ENCODE peak calls at places on chromosomes 4 and X, in six cellular contexts. M is AG10803, G is transverse colon, Z is esophagus squamous epithelium, A is heart right ventricle, C is endothelial cell. W is an unnamed sample.
A peak's percentile ranks its signal among the peaks of the same experiment; 100 is the strongest.

GRCh38 chr4:6252051-6252450 is 17.6 kb upstream of the WFS1 start:
- DNase-seq in Z (no peak), A (no peak), M (no peak), C (no peak), G (no peak), W (no peak)

GRCh38 chr4:164807611-164808010 is 53.7 kb downstream of the SMIM31 start:
- DNase-seq in A (no peak), M (no peak), G (no peak), Z (no peak), C (peak; percentile 11), W (no peak)

GRCh38 chrX:22795680-22796079 is 204.1 kb upstream of the DDX53 start:
- DNase-seq in Z (no peak), M (no peak), C (no peak), G (no peak), A (no peak), W (no peak)

GRCh38 chr4:168677063-168677462 is 180.2 kb downstream of the PALLD start:
- DNase-seq in A (no peak), C (no peak), G (no peak), Z (no peak), M (no peak), W (no peak)

GRCh38 chr4:152820073-152820472 is 40.3 kb downstream of the ARFIP1 start:
- DNase-seq in A (no peak), Z (no peak), C (no peak), G (no peak), M (no peak), W (no peak)

GRCh38 chr4:8229341-8229975 is 30.4 kb downstream of the SH3TC1 start:
- DNase-seq in Z (no peak), M (no peak), G (no peak), A (no peak), C (no peak), W (no peak)

GRCh38 chrX:107880054-107880610 is 54.5 kb downstream of the MID2 start:
- DNase-seq in Z (no peak), G (no peak), C (no peak), M (no peak), A (no peak), W (no peak)

GRCh38 chr4:3228881-3229280 is 20.1 kb upstream of the MSANTD1 start:
- DNase-seq in C (no peak), Z (no peak), M (no peak), A (no peak), G (no peak), W (no peak)

GRCh38 chr4:82543131-82543530 is 18.7 kb downstream of the TMEM150C start:
- DNase-seq in G (no peak), Z (no peak), A (no peak), M (no peak), C (no peak), W (no peak)

GRCh38 chr4:73208376-73208775 is 50.2 kb downstream of the ANKRD17 start:
- DNase-seq in C (no peak), A (no peak), M (peak; percentile 52), Z (no peak), G (no peak), W (no peak)

GRCh38 chrX:46588263-46588662 is 14.7 kb downstream of the CHST7 start:
- DNase-seq in Z (no peak), A (peak; percentile 67), G (peak; percentile 20), C (no peak), M (peak; percentile 76), W (no peak)

GRCh38 chr4:44583393-44583792 is 68.0 kb downstream of the YIPF7 start:
- DNase-seq in M (no peak), C (peak; percentile 9), A (no peak), Z (no peak), G (no peak), W (no peak)

GRCh38 chr4:118974758-118975157 is 86.1 kb downstream of the SYNPO2 start:
- DNase-seq in A (no peak), G (no peak), Z (no peak), M (no peak), C (no peak), W (no peak)

GRCh38 chrX:112840382-112841113 is at the start of gene AMOT:
- DNase-seq in Z (no peak), C (peak; percentile 73), M (peak; percentile 50), G (peak; percentile 82), A (peak; percentile 81), W (no peak)

GRCh38 chr4:72896515-72896914 is 173.0 kb downstream of the COX18 start:
- DNase-seq in Z (no peak), M (peak; percentile 91), G (no peak), A (no peak), C (no peak), W (no peak)

GRCh38 chr4:48813984-48814383 is 16.9 kb upstream of the OCIAD1 start:
- DNase-seq in A (no peak), M (no peak), G (no peak), Z (no peak), C (no peak), W (peak; percentile 27)

GRCh38 chr4:146709956-146710355 is 71.3 kb downstream of the POU4F2 start:
- DNase-seq in M (no peak), C (no peak), Z (no peak), G (no peak), A (no peak), W (no peak)

GRCh38 chrX:70445876-70446275 is 1.2 kb downstream of the DLG3 start:
- DNase-seq in Z (no peak), M (no peak), G (no peak), A (no peak), C (no peak), W (no peak)

GRCh38 chrX:131216828-131217227 is 72.3 kb downstream of the IGSF1 start:
- DNase-seq in M (no peak), Z (no peak), C (no peak), G (no peak), A (no peak), W (no peak)

GRCh38 chrX:134982748-134983147 is 8.0 kb upstream of the SMIM10 start:
- DNase-seq in A (no peak), C (no peak), M (no peak), Z (no peak), G (no peak), W (no peak)

GRCh38 chrX:34809096-34809495 is 133.5 kb upstream of the FAM47B start:
- DNase-seq in M (no peak), G (no peak), C (no peak), A (no peak), Z (no peak), W (no peak)

GRCh38 chr4:108396900-108397299 is 223.5 kb upstream of the RPL34 start:
- DNase-seq in G (no peak), C (no peak), A (no peak), M (no peak), Z (no peak), W (no peak)

GRCh38 chr4:53003959-53004358 is 141.8 kb downstream of the RASL11B start:
- DNase-seq in C (no peak), G (no peak), Z (no peak), M (no peak), A (no peak), W (no peak)

GRCh38 chr4:152424980-152425379 is 110.9 kb downstream of the FBXW7 start:
- DNase-seq in M (no peak), G (no peak), Z (no peak), C (no peak), A (no peak), W (no peak)

GRCh38 chr4:4323705-4324534 is 33.9 kb downstream of the ZBTB49 start:
- DNase-seq in M (no peak), Z (no peak), A (no peak), G (no peak), C (peak; percentile 38), W (no peak)

GRCh38 chr4:59553063-59553738 is 1646.9 kb upstream of the ADGRL3 start:
- DNase-seq in A (no peak), M (peak; percentile 11), C (no peak), Z (no peak), G (no peak), W (no peak)

GRCh38 chr4:78004270-78004669 is 52.9 kb upstream of the FRAS1 start:
- DNase-seq in Z (no peak), C (no peak), A (no peak), G (no peak), M (no peak), W (no peak)

GRCh38 chr4:78002260-78002659 is 54.9 kb upstream of the FRAS1 start:
- DNase-seq in A (no peak), M (peak; percentile 24), Z (no peak), C (no peak), G (no peak), W (no peak)
- TF ChIP-seq CTCF in A (no peak), M (no peak), Z (no peak), C (no peak), G (no peak), W (no peak)

GRCh38 chrX:21383546-21383945 is 9.3 kb downstream of the CNKSR2 start:
- DNase-seq in A (no peak), M (no peak), G (no peak), C (no peak), Z (no peak), W (no peak)

GRCh38 chrX:21384178-21384577 is 10.0 kb downstream of the CNKSR2 start:
- DNase-seq in M (no peak), Z (no peak), C (no peak), A (no peak), G (no peak), W (no peak)

DNA sequence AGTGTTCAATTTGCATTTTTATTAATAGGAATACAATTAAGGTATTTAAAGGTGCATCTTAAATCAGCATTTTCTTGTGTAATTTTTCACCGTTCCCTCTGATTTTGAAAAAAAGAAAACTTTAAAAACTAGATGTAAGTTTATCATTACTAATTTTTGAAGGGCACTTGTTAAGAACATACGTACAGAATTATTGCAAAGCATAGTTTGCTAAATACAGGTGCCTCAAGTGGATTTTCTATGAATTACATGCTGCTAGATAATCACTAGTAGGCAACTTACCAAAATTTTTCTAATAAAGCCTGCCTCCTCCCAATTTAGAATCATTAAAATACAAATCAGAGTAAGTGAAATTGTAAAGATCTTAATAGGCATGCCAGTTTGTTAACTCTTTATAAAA is 8.5 kb downstream of the CNKSR2 start:
- DNase-seq in Z (no peak), A (no peak), M (no peak), G (no peak), C (no peak), W (no peak)
- TF ChIP-seq CTCF in Z (no peak), A (peak; percentile 14), M (peak; percentile 40), G (no peak), C (peak; percentile 27), W (peak; percentile 7)

DNA sequence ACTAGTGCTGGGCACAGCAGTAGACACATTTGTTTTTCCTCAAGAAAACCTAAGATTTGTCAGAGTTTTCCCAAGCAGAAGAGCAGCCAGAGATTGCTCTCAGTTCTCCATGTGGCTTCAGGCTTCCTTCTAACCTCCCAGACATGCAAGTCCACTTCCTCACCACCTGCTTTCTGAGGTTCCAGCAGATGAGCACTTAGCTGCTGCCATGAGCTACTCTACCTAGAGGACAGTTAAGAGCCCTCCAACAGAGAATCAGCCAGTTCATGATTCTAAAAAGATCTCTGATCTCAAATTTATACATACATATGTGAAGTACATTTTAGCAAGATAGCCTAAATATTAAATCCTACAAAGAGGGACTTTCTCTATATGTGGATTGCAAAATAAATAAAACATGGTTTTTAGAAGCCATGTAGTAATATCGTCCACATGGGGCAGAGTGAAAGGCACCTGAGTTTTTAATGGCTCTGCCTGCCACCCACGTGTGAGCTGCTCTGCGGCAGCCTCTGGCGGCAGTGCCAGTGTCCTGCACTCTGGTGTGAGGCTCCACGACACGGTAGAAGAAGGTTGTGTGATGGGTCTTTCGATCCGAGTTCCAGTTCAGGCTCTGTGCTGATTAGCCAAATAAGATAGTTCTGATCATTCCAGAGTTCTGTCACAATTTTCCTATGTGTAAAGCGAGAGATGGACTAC is 10.3 kb downstream of the CYP4V2 start:
- DNase-seq in C (peak; percentile 46), A (no peak), G (peak; percentile 71), Z (no peak), M (peak; percentile 25), W (no peak)
- TF ChIP-seq CTCF in C (peak; percentile 40), A (peak; percentile 52), G (peak; percentile 79), Z (peak; percentile 72), M (peak; percentile 75), W (no peak)

GRCh38 chr4:100117749-100118148 is 72.5 kb downstream of the DDIT4L start:
- DNase-seq in A (no peak), Z (no peak), G (no peak), M (no peak), C (no peak), W (no peak)
- TF ChIP-seq CTCF in A (no peak), Z (no peak), G (no peak), M (peak; percentile 42), C (no peak), W (no peak)

W was measured in D721Med.